ENCODE peak calls at places on chromosomes 7 and 10, in four cellular contexts. H is mesendoderm, B is IMR-90, P is H1. T is an unnamed sample.

GRCh38 chr10:49140306-49141175 is 6.7 kb upstream of the FAM170B start:
- DNase-seq in P (no peak), B (no peak), H (no peak), T (no peak)

GRCh38 chr10:79049931-79050895 is 18.6 kb upstream of the ZMIZ1 start:
- DNase-seq in P (no peak), H (peak), B (peak), T (no peak)

GRCh38 chr10:79162861-79163662 is 94.3 kb downstream of the ZMIZ1 start:
- DNase-seq in B (peak), P (no peak), H (no peak), T (no peak)

GRCh38 chr10:76150886-76151288 is 719.5 kb downstream of the LRMDA start:
- DNase-seq in P (no peak), H (no peak), B (no peak), T (no peak)

GRCh38 chr7:1721047-1721687 is 51.1 kb downstream of the ELFN1 start:
- DNase-seq in H (no peak), P (no peak), B (peak), T (no peak)

GRCh38 chr7:150324366-150324961 is 1.1 kb upstream of the ACTR3C start:
- DNase-seq in B (peak), P (no peak), H (no peak), T (no peak)

GRCh38 chr10:59905066-59905734 is 1.2 kb downstream of the CCDC6 start:
- DNase-seq in B (peak), H (peak), P (peak), T (peak)

GRCh38 chr7:24911213-24911603 is 68.8 kb downstream of the OSBPL3 start:
- DNase-seq in B (no peak), P (no peak), H (no peak), T (no peak)

GRCh38 chr10:99548041-99548530 is 15.3 kb downstream of the NKX2-3 start:
- DNase-seq in H (peak), B (peak), P (no peak), T (peak)

GRCh38 chr7:37230221-37230620 is 218.4 kb downstream of the ELMO1 start:
- DNase-seq in B (no peak), P (no peak), H (no peak), T (no peak)

GRCh38 chr10:13139150-13139549 is 22.2 kb upstream of the MCM10 start:
- DNase-seq in B (no peak), H (no peak), P (no peak), T (no peak)

GRCh38 chr7:157238087-157238486 is 98.7 kb upstream of the DNAJB6 start:
- DNase-seq in B (no peak), H (peak), P (peak), T (peak)

GRCh38 chr7:158581440-158582088 is 6.1 kb downstream of the PTPRN2 start:
- DNase-seq in P (no peak), H (no peak), B (no peak), T (no peak)

GRCh38 chr7:139916717-139917395 is 87.8 kb downstream of the TBXAS1 start:
- DNase-seq in B (no peak), H (no peak), P (no peak), T (no peak)

GRCh38 chr7:44322631-44323363 is 2.6 kb downstream of the CAMK2B start:
- DNase-seq in P (peak), H (no peak), B (no peak), T (no peak)

GRCh38 chr10:103839513-103839864 is 15.9 kb downstream of the SH3PXD2A start:
- DNase-seq in B (no peak), P (no peak), H (no peak), T (no peak)

GRCh38 chr10:106919798-106920382 is 244.6 kb downstream of the SORCS1 start:
- DNase-seq in H (peak), P (no peak), B (no peak), T (no peak)

GRCh38 chr7:105306160-105306784 is 82.4 kb downstream of the SRPK2 start:
- DNase-seq in P (no peak), B (no peak), H (no peak), T (no peak)

GRCh38 chr7:39952791-39953190 is 2.7 kb downstream of the CDK13 start:
- DNase-seq in H (no peak), B (peak), P (no peak), T (no peak)

GRCh38 chr10:87712913-87713616 is 53.4 kb downstream of the PAPSS2 start:
- DNase-seq in B (no peak), P (no peak), H (no peak), T (no peak)

GRCh38 chr7:105849122-105849855 is 27.1 kb downstream of the ATXN7L1 start:
- DNase-seq in B (no peak), H (peak), P (no peak), T (peak)

GRCh38 chr7:67729771-67730170 is 733.1 kb downstream of the TYW1 start:
- DNase-seq in P (no peak), B (no peak), H (peak), T (no peak)

GRCh38 chr7:22729180-22729579 is 2.2 kb downstream of the IL6 start:
- DNase-seq in P (no peak), B (peak), H (no peak), T (no peak)

GRCh38 chr7:22733761-22734160 is 6.8 kb downstream of the IL6 start:
- DNase-seq in H (no peak), P (no peak), B (no peak), T (no peak)

GRCh38 chr7:22730921-22731654 is 4.1 kb downstream of the IL6 start:
- DNase-seq in P (no peak), H (no peak), B (peak), T (no peak)

GRCh38 chr7:22732556-22733126 is 5.6 kb downstream of the IL6 start:
- DNase-seq in B (peak), H (no peak), P (no peak), T (no peak)

GRCh38 chr7:22731781-22732180 is 4.8 kb downstream of the IL6 start:
- DNase-seq in B (peak), P (no peak), H (no peak), T (no peak)
- H4K5ac ChIP-seq in B (no peak), P (no peak), H (no peak), T (no peak)

GRCh38 chr7:70696139-70696782 is 435.7 kb upstream of the GALNT17 start:
- DNase-seq in H (peak), P (no peak), B (peak), T (no peak)
- H3K4me2 ChIP-seq in H (peak), P (peak), B (peak), T (peak)

DNA sequence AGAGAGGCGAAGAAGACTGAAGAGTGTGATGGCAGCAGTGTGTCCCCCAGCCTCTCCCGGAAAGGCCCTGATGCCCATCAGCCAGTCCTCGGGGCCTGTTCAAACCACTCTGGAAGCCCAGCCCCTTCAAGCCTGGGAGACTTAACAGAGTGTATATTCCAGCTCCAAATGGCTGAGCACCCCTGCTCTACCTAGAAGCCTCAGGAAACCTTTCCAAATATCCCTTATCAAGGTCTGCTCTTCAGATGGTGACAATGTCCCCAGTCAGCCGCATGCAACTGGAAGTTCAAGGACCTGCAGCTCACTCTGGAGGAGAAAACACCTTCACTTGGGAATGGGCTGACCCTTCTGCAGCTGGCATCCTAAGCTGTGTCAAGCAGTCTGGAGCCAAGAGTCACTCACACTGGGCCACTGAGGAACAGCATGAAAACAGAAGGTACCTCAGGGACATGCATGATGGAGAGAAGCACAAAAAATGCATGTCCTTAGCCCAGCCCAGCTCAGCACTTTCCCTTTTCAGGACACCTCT is 10.2 kb downstream of the ANXA11 start:
- DNase-seq in P (no peak), B (no peak), H (no peak), T (no peak)
- H3K4ac ChIP-seq in P (no peak), B (no peak), H (no peak), T (no peak)

DNA sequence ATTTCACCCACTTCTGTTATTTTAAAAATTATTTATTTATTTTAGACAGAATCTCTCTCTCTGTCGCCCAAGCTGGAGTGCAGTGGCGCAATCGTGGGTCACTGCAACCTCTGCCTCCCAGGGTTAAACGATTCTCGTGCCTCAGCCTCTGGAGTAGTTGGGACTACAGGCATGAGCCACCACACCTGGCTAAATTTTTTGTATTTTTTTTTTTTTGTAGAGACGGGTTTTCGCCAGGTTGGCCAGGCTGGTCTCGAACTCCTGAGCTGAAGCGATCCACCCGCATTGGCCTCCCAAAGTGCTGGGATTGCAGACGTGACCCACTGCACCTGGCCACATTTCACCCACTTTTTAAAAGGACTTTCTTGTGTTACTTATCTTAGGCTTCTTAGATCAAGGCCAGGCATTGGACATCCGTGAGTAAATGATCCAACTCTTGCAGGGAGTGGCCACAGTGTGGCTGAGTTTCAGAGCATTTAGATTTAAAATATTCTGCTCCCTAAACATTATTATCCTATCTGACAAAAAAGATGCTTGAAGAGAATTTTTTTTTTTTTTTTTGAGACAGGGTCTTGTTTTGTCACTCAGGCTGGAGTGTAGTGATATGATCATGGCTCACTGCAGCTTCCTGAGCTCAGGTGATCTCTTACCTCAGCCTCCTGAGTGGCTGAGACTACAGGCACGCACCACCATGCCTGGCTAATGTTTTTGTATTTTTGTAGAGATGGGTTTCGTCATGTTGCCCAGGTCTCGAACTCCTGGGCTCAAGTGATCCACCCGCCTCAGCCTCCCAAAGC is 14.4 kb downstream of the SNX10 start:
- DNase-seq in P (no peak), B (no peak), H (no peak), T (no peak)
- H4K5ac ChIP-seq in P (no peak), B (no peak), H (no peak), T (no peak)

GRCh38 chr7:155349601-155350331 is 52.1 kb downstream of the INSIG1 start:
- DNase-seq in H (peak), P (no peak), B (no peak), T (peak)
- H3K4me2 ChIP-seq in H (no peak), P (peak), B (no peak), T (peak)